ENCODE peak calls at places on chromosomes 7 and 10, in ten cellular contexts. N, U, V, S, Q, R, F, Z, T and O are unnamed samples.

GRCh38 chr7:154482863-154483262 is 430.7 kb downstream of the DPP6 start:
- DNase-seq in T (no peak), Z (no peak), Q (no peak), R (no peak), V (no peak), U (no peak), F (no peak), N (no peak), S (no peak), O (no peak)

GRCh38 chr10:3902054-3902808 is 117.2 kb upstream of the KLF6 start:
- DNase-seq in V (peak), Q (no peak), N (no peak), U (no peak), S (no peak), F (no peak), T (no peak), Z (no peak), R (peak), O (no peak)

GRCh38 chr10:103373544-103373943 is 5.8 kb downstream of the TAF5 start:
- DNase-seq in Z (no peak), F (no peak), N (no peak), V (no peak), Q (no peak), R (no peak), S (no peak), T (no peak), U (no peak), O (no peak)

GRCh38 chr7:55556031-55556430 is 16.3 kb downstream of the VOPP1 start:
- DNase-seq in N (no peak), Z (no peak), S (peak), R (no peak), T (no peak), F (no peak), U (no peak), Q (no peak), V (no peak), O (no peak)

GRCh38 chr7:135653285-135654080 is 8.8 kb upstream of the STMP1 start:
- DNase-seq in R (no peak), T (no peak), U (no peak), S (no peak), F (no peak), Z (no peak), Q (no peak), N (no peak), V (no peak), O (no peak)

GRCh38 chr7:121331048-121331447 is 2.2 kb downstream of the WNT16 start:
- DNase-seq in U (no peak), T (no peak), V (no peak), F (no peak), R (no peak), S (no peak), Z (no peak), Q (no peak), N (no peak), O (no peak)

GRCh38 chr7:101882595-101883564 is 65.5 kb downstream of the CUX1 start:
- DNase-seq in T (peak), R (peak), Z (no peak), Q (peak), N (no peak), S (no peak), V (no peak), F (peak), U (peak), O (no peak)

GRCh38 chr7:64555046-64555445 is 7.8 kb downstream of the ZNF680 start:
- DNase-seq in S (no peak), F (no peak), Z (no peak), V (no peak), R (no peak), T (no peak), Q (no peak), U (no peak), N (no peak), O (no peak)

GRCh38 chr10:103493362-103493871 is at the start of gene NEURL1:
- DNase-seq in N (peak), T (no peak), Z (no peak), Q (peak), S (no peak), F (no peak), U (peak), V (peak), R (no peak), O (no peak)

GRCh38 chr7:148962515-148962822 is 65.8 kb downstream of the PDIA4 start:
- DNase-seq in F (no peak), S (no peak), U (no peak), T (no peak), Z (no peak), R (no peak), Q (no peak), V (no peak), N (no peak), O (no peak)

GRCh38 chr10:24360286-24361127 is 151.6 kb downstream of the KIAA1217 start:
- DNase-seq in S (no peak), Q (peak), R (peak), T (peak), F (peak), Z (peak), V (peak), N (peak), U (peak), O (peak)

GRCh38 chr7:87113077-87113476 is 39.2 kb upstream of the DMTF1 start:
- DNase-seq in F (no peak), N (no peak), T (no peak), Z (no peak), S (no peak), R (peak), Q (no peak), V (no peak), U (no peak), O (no peak)

GRCh38 chr7:157077986-157078644 is 60.6 kb upstream of the UBE3C start:
- DNase-seq in Q (no peak), V (no peak), F (no peak), T (peak), S (no peak), U (no peak), N (peak), Z (no peak), R (no peak), O (no peak)

GRCh38 chr7:94087664-94088352 is 83.7 kb upstream of the BET1 start:
- DNase-seq in N (peak), V (peak), R (peak), Z (peak), F (no peak), U (peak), S (no peak), T (peak), Q (no peak), O (peak)

GRCh38 chr7:25856056-25856780 is 295.8 kb upstream of the NFE2L3 start:
- DNase-seq in N (peak), R (peak), U (peak), S (no peak), Q (peak), V (no peak), F (no peak), Z (peak), T (no peak), O (no peak)

GRCh38 chr10:45578384-45578946 is 94.1 kb downstream of the ZFAND4 start:
- DNase-seq in S (no peak), N (no peak), U (no peak), T (no peak), Z (no peak), R (no peak), F (no peak), V (no peak), Q (no peak), O (no peak)

GRCh38 chr7:95594185-95594584 is 2.1 kb downstream of the PDK4 start:
- DNase-seq in U (no peak), Z (no peak), N (no peak), Q (no peak), S (no peak), F (no peak), T (no peak), R (no peak), V (no peak), O (no peak)

GRCh38 chr7:151936207-151936606 is 20.0 kb upstream of the GALNTL5 start:
- DNase-seq in Z (no peak), V (no peak), T (no peak), F (no peak), Q (no peak), N (no peak), U (no peak), S (no peak), R (no peak), O (peak)

GRCh38 chr7:69768986-69769595 is 170.8 kb downstream of the AUTS2 start:
- DNase-seq in F (no peak), S (no peak), T (no peak), R (no peak), U (peak), Q (no peak), N (no peak), Z (no peak), V (no peak), O (no peak)

GRCh38 chr7:122653685-122654084 is 45.2 kb downstream of the RNF133 start:
- DNase-seq in T (no peak), V (no peak), R (no peak), Z (no peak), N (no peak), F (no peak), S (no peak), Q (no peak), U (no peak), O (no peak)

GRCh38 chr10:96673318-96674099 is 46.8 kb downstream of the PIK3AP1 start:
- DNase-seq in S (no peak), R (peak), V (no peak), F (no peak), T (peak), U (no peak), Z (no peak), N (no peak), Q (peak), O (peak)

GRCh38 chr10:126458453-126458852 is 70.2 kb upstream of the ADAM12 start:
- DNase-seq in Z (no peak), N (no peak), V (no peak), F (no peak), Q (no peak), T (peak), S (peak), U (no peak), R (peak), O (no peak)

GRCh38 chr7:74051629-74052410 is 23.8 kb downstream of the ELN start:
- DNase-seq in R (peak), Z (no peak), N (no peak), F (no peak), T (peak), Q (no peak), V (peak), S (no peak), U (no peak), O (peak)

GRCh38 chr10:75407716-75408511 is 6.3 kb upstream of the ZNF503 start:
- DNase-seq in Z (no peak), R (peak), V (no peak), F (peak), Q (peak), T (no peak), S (no peak), U (no peak), N (peak), O (no peak)

GRCh38 chr7:46755120-46756034 is 826.5 kb downstream of the TNS3 start:
- DNase-seq in S (no peak), U (no peak), R (no peak), Z (no peak), Q (no peak), V (no peak), F (no peak), T (peak), N (no peak), O (no peak)

GRCh38 chr7:18420758-18421157 is 74.8 kb upstream of the HDAC9 start:
- DNase-seq in V (no peak), N (no peak), R (peak), U (no peak), F (no peak), T (no peak), Q (no peak), S (no peak), Z (no peak), O (peak)

GRCh38 chr7:3028071-3028766 is 15.4 kb downstream of the CARD11 start:
- DNase-seq in Z (no peak), R (peak), U (no peak), N (no peak), F (no peak), V (peak), T (peak), Q (no peak), S (no peak), O (no peak)

GRCh38 chr7:76425156-76425555 is 406 bp downstream of the ZP3 start:
- DNase-seq in R (no peak), N (no peak), S (no peak), V (no peak), U (no peak), T (no peak), Q (no peak), Z (no peak), F (no peak), O (no peak)

GRCh38 chr10:95266674-95267095 is 24.1 kb downstream of the PDLIM1 start:
- DNase-seq in Z (no peak), T (peak), N (no peak), Q (no peak), S (no peak), U (peak), V (no peak), R (peak), F (no peak), O (no peak)

GRCh38 chr7:539731-540411 is 20.2 kb upstream of the PDGFA start:
- DNase-seq in N (no peak), Q (no peak), T (peak), Z (peak), U (no peak), V (no peak), F (no peak), R (peak), S (no peak), O (no peak)

GRCh38 chr7:64881461-64882287 is 21.4 kb upstream of the ZNF273 start:
- DNase-seq in U (no peak), N (no peak), T (no peak), Q (no peak), R (no peak), S (peak), Z (no peak), V (no peak), F (no peak), O (no peak)

GRCh38 chr7:24591152-24591551 is 17.9 kb downstream of the PALS2 start:
- DNase-seq in V (no peak), R (no peak), F (no peak), Z (no peak), Q (no peak), N (no peak), U (no peak), S (no peak), T (no peak), O (no peak)

GRCh38 chr7:157981778-157982177 is 605.8 kb downstream of the PTPRN2 start:
- DNase-seq in U (no peak), Z (no peak), F (no peak), S (no peak), N (no peak), R (no peak), V (no peak), Q (no peak), T (no peak), O (no peak)

GRCh38 chr10:110504111-110504735 is 6.5 kb downstream of the DUSP5 start:
- DNase-seq in Z (no peak), S (no peak), V (peak), N (no peak), F (peak), R (peak), U (no peak), T (peak), Q (peak), O (peak)

GRCh38 chr7:17085186-17085585 is 203.4 kb upstream of the AGR3 start:
- DNase-seq in R (no peak), U (no peak), N (no peak), V (no peak), S (no peak), T (no peak), Q (no peak), Z (no peak), F (no peak), O (no peak)